ENCODE peak calls at places on chromosomes 7 and 10, in five cellular contexts. K is MM.1S; E is SJSA1; C is CD8-positive, alpha-beta T cell; A is adrenal gland. N is an unnamed sample.

GRCh38 chr7:36236073-36236472 is 83.0 kb downstream of the EEPD1 start:
- DNase-seq in K (no peak), E (no peak), C (no peak), A (no peak), N (no peak)

GRCh38 chr7:95304990-95305389 is 19.3 kb downstream of the PON1 start:
- DNase-seq in K (no peak), E (no peak), C (no peak), A (no peak), N (no peak)

GRCh38 chr10:110840225-110840922 is 31.4 kb upstream of the PDCD4 start:
- DNase-seq in K (no peak), E (no peak), C (no peak), A (no peak), N (peak; percentile 84)

GRCh38 chr7:43303740-43304241 is 191.3 kb downstream of the HECW1 start:
- DNase-seq in K (no peak), E (no peak), C (no peak), A (no peak), N (no peak)

GRCh38 chr7:100585511-100586265 is at the start of gene LRCH4:
- DNase-seq in K (peak; percentile 66), E (no peak), C (peak; percentile 77), A (peak; percentile 61), N (peak; percentile 70)

GRCh38 chr10:103238506-103239252 is 7.0 kb upstream of the RPEL1 start:
- DNase-seq in K (no peak), E (peak; percentile 56), C (no peak), A (no peak), N (peak; percentile 52)

GRCh38 chr10:73850863-73851461 is 23.4 kb downstream of the CAMK2G start:
- DNase-seq in K (no peak), E (no peak), C (no peak), A (no peak), N (peak; percentile 81)

GRCh38 chr10:20489961-20490360 is 407.1 kb downstream of the NEBL start:
- DNase-seq in K (no peak), E (no peak), C (no peak), A (no peak), N (no peak)

GRCh38 chr7:22629056-22629455 is 97.9 kb upstream of the IL6 start:
- DNase-seq in K (no peak), E (no peak), C (no peak), A (no peak), N (no peak)

GRCh38 chr10:77537051-77537450 is 100.6 kb downstream of the KCNMA1 start:
- DNase-seq in K (no peak), E (no peak), C (no peak), A (no peak), N (no peak)

DNA sequence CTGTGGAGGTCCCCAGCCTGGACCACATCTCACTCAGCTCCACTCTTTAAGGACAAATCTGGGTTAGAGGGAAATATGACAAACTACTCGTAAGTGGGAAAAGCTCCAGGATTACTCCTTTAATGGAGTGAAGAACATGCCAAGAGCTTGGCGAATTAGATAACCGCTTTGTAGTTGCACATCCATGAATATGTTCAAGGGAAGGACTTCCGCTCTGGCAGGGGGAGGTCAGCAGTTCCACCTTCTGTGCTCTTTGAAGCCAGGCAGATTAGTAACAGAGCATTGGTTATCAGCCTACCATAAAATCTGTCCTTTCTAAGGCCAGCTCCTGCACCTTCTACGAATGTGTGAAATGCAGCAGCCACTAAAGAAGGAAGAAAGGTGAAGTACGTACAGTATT is 111.3 kb downstream of the FGFR2 start:
- DNase-seq in K (no peak), E (no peak), C (no peak), A (no peak), N (no peak)
- H3K36me3 ChIP-seq in K (no peaks in the 10 kb centered on the region), E (no peaks in the 10 kb centered on the region), C (no peaks in the 10 kb centered on the region), A (peaks cover 5% of the 10 kb centered on the region), N (peaks cover 16% of the 10 kb centered on the region)

DNA sequence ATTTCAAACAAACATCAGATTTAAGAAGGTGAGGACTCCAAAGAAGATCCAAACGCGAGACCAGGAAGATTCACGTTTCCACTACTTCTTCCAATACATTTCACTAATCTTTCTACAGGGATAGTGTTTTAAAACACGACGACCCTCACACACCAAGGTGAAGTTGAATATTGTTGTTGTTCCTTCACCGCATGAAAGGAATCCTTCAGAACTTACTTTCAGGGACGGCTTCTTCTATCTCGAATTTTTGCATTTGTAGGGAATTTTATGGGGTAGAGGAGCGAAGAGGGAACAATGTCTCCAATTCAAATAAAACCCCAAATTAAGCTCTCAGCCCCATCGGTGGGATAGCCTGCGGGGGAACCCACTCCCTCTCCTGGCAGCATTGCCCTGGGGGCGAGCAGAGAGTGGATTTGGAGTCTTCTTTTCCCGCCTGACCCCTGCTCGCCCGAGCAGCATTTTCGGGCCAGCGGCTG is 1.5 kb upstream of the GATA3 start:
- DNase-seq in K (no peak), E (no peak), C (no peak), A (no peak), N (no peak)
- H3K4me1 ChIP-seq in K (no peaks in the 10 kb centered on the region), E (peaks cover 33% of the 10 kb centered on the region), C (peaks cover 65% of the 10 kb centered on the region), A (peaks cover 29% of the 10 kb centered on the region), N (peaks cover 67% of the 10 kb centered on the region)

GRCh38 chr7:20343211-20343610 is 12.5 kb downstream of the ITGB8 start:
- DNase-seq in K (no peak), E (no peak), C (no peak), A (no peak), N (no peak)
- H3K36me3 ChIP-seq in K (no peaks in the 10 kb centered on the region), E (no peaks in the 10 kb centered on the region), C (no peaks in the 10 kb centered on the region), A (no peaks in the 10 kb centered on the region), N (no peaks in the 10 kb centered on the region)

GRCh38 chr10:58360412-58361004 is 24.7 kb upstream of the TFAM start:
- DNase-seq in K (no peak), E (no peak), C (no peak), A (no peak), N (no peak)

GRCh38 chr10:58361353-58361752 is 23.9 kb upstream of the TFAM start:
- DNase-seq in K (no peak), E (no peak), C (no peak), A (no peak), N (no peak)

GRCh38 chr10:58358947-58359346 is 24.1 kb downstream of the UBE2D1 start:
- DNase-seq in K (no peak), E (no peak), C (no peak), A (no peak), N (no peak)

GRCh38 chr10:58359541-58359940 is 24.7 kb downstream of the UBE2D1 start:
- DNase-seq in K (no peak), E (no peak), C (no peak), A (no peak), N (no peak)

GRCh38 chr10:58362026-58362799 is 23.0 kb upstream of the TFAM start:
- DNase-seq in K (no peak), E (no peak), C (no peak), A (no peak), N (no peak)
- H3K4me1 ChIP-seq in K (no peaks in the 10 kb centered on the region), E (no peaks in the 10 kb centered on the region), C (peaks cover 20% of the 10 kb centered on the region), A (peaks cover 27% of the 10 kb centered on the region), N (peaks cover 5% of the 10 kb centered on the region)

GRCh38 chr7:102469972-102470825 is 5.4 kb downstream of the LRWD1 start:
- DNase-seq in K (peak; percentile 3), E (no peak), C (no peak), A (no peak), N (no peak)

GRCh38 chr7:102468416-102469350 is 3.9 kb downstream of the LRWD1 start:
- DNase-seq in K (peak; percentile 2), E (no peak), C (no peak), A (peak; percentile 78), N (no peak)

GRCh38 chr7:102467581-102468415 is 3.0 kb downstream of the LRWD1 start:
- DNase-seq in K (no peak), E (no peak), C (no peak), A (no peak), N (no peak)

GRCh38 chr7:102471791-102472125 is 7.0 kb downstream of the POLR2J start:
- DNase-seq in K (peak; percentile 2), E (no peak), C (no peak), A (peak; percentile 11), N (no peak)

DNA sequence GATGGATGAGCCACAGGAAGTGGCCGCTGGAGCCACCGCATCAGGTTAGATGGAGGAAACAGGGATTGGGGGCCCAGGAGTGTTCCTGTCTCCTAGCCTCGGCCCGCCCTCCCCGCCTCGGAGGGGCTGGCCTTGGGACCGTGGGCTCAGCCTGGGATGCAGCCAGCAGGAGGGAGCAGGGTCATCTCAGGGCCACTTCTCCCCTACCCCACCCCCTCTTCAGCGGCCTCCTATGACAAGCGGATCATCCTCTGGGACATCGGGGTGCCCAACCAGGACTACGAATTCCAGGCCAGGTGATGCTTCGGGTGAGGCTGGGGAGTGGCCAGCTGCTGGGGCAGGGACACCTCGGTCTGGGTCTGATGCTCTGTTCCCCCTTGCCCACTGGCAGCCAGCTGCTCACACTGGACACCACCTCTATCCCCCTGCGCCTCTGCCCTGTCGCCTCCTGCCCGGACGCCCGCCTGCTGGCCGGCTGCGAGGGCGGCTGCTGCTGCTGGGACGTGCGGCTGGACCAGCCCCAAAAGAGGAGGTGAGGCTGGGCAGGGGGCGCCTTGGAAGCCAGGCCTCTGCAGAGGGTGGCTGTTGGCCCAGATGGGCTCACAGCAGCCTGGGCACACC is 4.7 kb downstream of the LRWD1 start:
- DNase-seq in K (peak; percentile 4), E (no peak), C (no peak), A (peak; percentile 56), N (no peak)
- H3K36me3 ChIP-seq in K (no peaks in the 10 kb centered on the region), E (peaks cover 80% of the 10 kb centered on the region), C (no peaks in the 10 kb centered on the region), A (peaks cover 18% of the 10 kb centered on the region), N (peaks cover 52% of the 10 kb centered on the region)

GRCh38 chr7:85287126-85287825 is 100.4 kb upstream of the SEMA3D start:
- DNase-seq in K (no peak), E (no peak), C (no peak), A (no peak), N (no peak)
- H3K4me1 ChIP-seq in K (no peaks in the 10 kb centered on the region), E (no peaks in the 10 kb centered on the region), C (no peaks in the 10 kb centered on the region), A (no peaks in the 10 kb centered on the region), N (no peaks in the 10 kb centered on the region)

GRCh38 chr10:127368937-127369336 is 172.5 kb upstream of the INSYN2A start:
- DNase-seq in K (no peak), E (no peak), C (no peak), A (no peak), N (no peak)
- H3K36me3 ChIP-seq in K (no peaks in the 10 kb centered on the region), E (peaks cover 11% of the 10 kb centered on the region), C (no peaks in the 10 kb centered on the region), A (no peaks in the 10 kb centered on the region), N (peaks cover 12% of the 10 kb centered on the region)

DNA sequence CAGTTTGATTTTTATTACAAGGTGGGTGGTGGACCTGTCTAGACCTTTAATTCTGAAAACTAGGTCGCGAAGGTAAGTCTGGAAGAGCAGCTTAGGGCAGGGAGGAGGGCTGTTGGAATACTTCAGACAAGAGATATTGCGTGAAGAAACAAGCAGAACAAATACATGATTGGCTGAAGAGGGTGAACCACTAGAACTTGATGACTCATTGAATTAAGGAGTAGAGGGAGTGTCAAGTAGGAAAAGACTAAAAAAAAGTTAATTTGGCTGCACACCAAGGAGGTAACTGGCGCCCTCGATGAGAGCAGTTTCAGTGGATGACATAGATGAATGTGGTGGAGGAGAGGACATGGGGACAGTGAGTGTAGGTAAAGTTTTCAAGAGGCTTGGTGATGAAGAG is 41.3 kb downstream of the WNT2 start:
- DNase-seq in K (no peak), E (no peak), C (no peak), A (no peak), N (no peak)
- H3K4me1 ChIP-seq in K (no peaks in the 10 kb centered on the region), E (peaks cover 55% of the 10 kb centered on the region), C (no peaks in the 10 kb centered on the region), A (no peaks in the 10 kb centered on the region), N (peaks cover 18% of the 10 kb centered on the region)

N was measured in lower lobe of right lung.